ENCODE peak calls at places on chromosomes 3 and 15, in five cellular contexts. O, Y, D, B and V are unnamed samples.

GRCh38 chr3:12318758-12319621 is 30.1 kb downstream of the PPARG start:
- DNase-seq in O (no peak), Y (no peak), D (no peak), B (no peak), V (no peak)

GRCh38 chr15:70267879-70268278 is 170.2 kb upstream of the TLE3 start:
- DNase-seq in O (no peak), Y (no peak), D (no peak), B (no peak), V (no peak)

GRCh38 chr15:72342385-72342784 is 22.4 kb upstream of the CELF6 start:
- DNase-seq in O (peak; percentile 24), Y (no peak), D (no peak), B (no peak), V (no peak)

GRCh38 chr15:34209421-34210282 is at the start of gene KATNBL1:
- DNase-seq in O (peak; percentile 93), Y (peak; percentile 72), D (peak; percentile 38), B (peak; percentile 99), V (peak; percentile 98)

GRCh38 chr3:126473292-126474168 is 2.2 kb downstream of the ZXDC start:
- DNase-seq in O (no peak), Y (no peak), D (no peak), B (no peak), V (peak; percentile 26)

GRCh38 chr15:59148160-59148810 is 43.3 kb downstream of the CCNB2 start:
- DNase-seq in O (no peak), Y (no peak), D (peak; percentile 44), B (no peak), V (no peak)

GRCh38 chr3:59326246-59327024 is 276.6 kb upstream of the CFAP20DC start:
- DNase-seq in O (no peak), Y (no peak), D (no peak), B (no peak), V (no peak)

GRCh38 chr3:159904455-159904854 is 84.2 kb upstream of the IL12A start:
- DNase-seq in O (no peak), Y (no peak), D (no peak), B (no peak), V (no peak)

GRCh38 chr15:69591905-69592508 is 139.4 kb downstream of the RPLP1 start:
- DNase-seq in O (no peak), Y (no peak), D (no peak), B (no peak), V (no peak)